ENCODE peak calls at places on chromosome 3, in four cellular contexts. J is fibroblast of lung, F is pancreas, Z is hepatocyte. C is an unnamed sample.

GRCh38 chr3:99817047-99817436 is 620 bp upstream of the CMSS1 start:
- DNase-seq in J (no peak), F (no peak), Z (no peak), C (no peak)

GRCh38 chr3:157077565-157077991 is 82.4 kb downstream of the CCNL1 start:
- DNase-seq in J (peak), F (no peak), Z (no peak), C (no peak)

GRCh38 chr3:177071496-177072156 is 125.7 kb downstream of the TBL1XR1 start:
- DNase-seq in J (no peak), F (no peak), Z (peak), C (no peak)

GRCh38 chr3:10557783-10558373 is 52.5 kb upstream of the ATP2B2 start:
- DNase-seq in J (peak), F (no peak), Z (no peak), C (no peak)

GRCh38 chr3:102571985-102572384 is 137.2 kb downstream of the ZPLD1 start:
- DNase-seq in J (no peak), F (no peak), Z (no peak), C (no peak)

GRCh38 chr3:150775001-150775599 is 12.1 kb upstream of the SIAH2 start:
- DNase-seq in J (peak), F (no peak), Z (no peak), C (no peak)

GRCh38 chr3:100150583-100150982 is 36.3 kb upstream of the FILIP1L start:
- DNase-seq in J (peak), F (no peak), Z (no peak), C (no peak)

GRCh38 chr3:47399531-47400270 is 18.9 kb downstream of the PTPN23 start:
- DNase-seq in J (no peak), F (no peak), Z (no peak), C (no peak)

GRCh38 chr3:71579301-71579933 is 4.1 kb downstream of the FOXP1 start:
- DNase-seq in J (peak), F (no peak), Z (no peak), C (no peak)

GRCh38 chr3:125045194-125045593 is 10.6 kb downstream of the HEG1 start:
- DNase-seq in J (no peak), F (no peak), Z (no peak), C (no peak)

GRCh38 chr3:79200456-79200855 is 567.3 kb downstream of the ROBO1 start:
- DNase-seq in J (peak), F (no peak), Z (no peak), C (no peak)

GRCh38 chr3:172536505-172536904 is 13.3 kb upstream of the TNFSF10 start:
- DNase-seq in J (no peak), F (no peak), Z (no peak), C (no peak)

GRCh38 chr3:129313983-129314756 is 35.5 kb downstream of the HMCES start:
- DNase-seq in J (peak), F (peak), Z (no peak), C (no peak)

GRCh38 chr3:48708481-48708889 is 8.5 kb downstream of the IP6K2 start:
- DNase-seq in J (peak), F (no peak), Z (no peak), C (no peak)

GRCh38 chr3:109224333-109224732 is 87.8 kb downstream of the C3orf85 start:
- DNase-seq in J (no peak), F (peak), Z (peak), C (no peak)

GRCh38 chr3:63731866-63732265 is 79.4 kb downstream of the SNTN start:
- DNase-seq in J (no peak), F (no peak), Z (no peak), C (no peak)

GRCh38 chr3:195895078-195895899 is 13.1 kb downstream of the TNK2 start:
- DNase-seq in J (no peak), F (no peak), Z (peak), C (peak)

DNA sequence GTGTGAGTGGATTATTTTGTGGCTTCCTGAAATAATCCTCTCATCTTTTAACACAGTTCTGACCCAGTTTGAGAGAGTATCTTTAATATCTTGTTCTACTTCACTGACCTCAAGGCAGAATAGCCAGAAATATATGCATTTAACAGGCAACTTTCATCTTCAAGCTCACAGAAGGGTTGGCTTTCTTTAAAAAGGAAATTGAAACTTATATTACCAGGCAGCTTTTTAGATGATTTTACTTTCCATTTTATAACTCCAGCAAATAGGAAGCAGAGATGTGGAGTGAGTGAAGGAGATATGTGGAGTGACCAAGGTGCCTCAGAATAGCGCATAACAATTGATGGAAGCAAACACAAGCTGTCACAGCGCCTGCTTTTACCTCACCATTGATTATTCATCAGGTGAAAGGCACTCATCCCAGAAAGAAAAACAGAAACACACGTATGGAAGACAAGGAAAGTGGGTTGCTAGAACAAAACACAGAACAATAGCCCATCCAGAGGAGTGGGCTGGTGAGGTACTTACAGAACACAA is 136.8 kb downstream of the TGFBR2 start:
- DNase-seq in J (no peak), F (no peak), Z (no peak), C (no peak)
- H3K4me3 ChIP-seq in J (no peak), F (no peak), Z (no peak), C (no peak)

DNA sequence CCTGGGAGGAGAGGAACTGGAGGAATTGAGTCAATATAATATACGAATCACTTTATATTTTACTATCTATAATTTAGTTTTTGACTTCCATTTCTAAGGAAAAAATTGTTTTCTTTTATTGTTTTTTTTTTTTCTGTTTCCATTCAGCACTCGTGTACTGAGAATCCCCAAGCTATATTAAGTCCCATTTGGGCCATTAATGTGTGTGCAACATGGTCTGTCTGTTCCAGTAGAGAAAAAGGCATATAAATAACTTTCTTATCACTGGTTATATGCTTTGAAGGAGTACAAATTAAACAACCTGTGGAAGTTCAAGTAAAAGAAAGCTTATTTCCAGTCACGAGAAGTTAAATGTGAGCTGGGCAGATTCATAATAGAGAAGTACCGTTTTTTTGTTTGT is 498.9 kb upstream of the TPRG1 start:
- DNase-seq in J (no peak), F (no peak), Z (no peak), C (no peak)
- H3K27ac ChIP-seq in J (no peak), F (no peak), Z (no peak), C (no peak)

DNA sequence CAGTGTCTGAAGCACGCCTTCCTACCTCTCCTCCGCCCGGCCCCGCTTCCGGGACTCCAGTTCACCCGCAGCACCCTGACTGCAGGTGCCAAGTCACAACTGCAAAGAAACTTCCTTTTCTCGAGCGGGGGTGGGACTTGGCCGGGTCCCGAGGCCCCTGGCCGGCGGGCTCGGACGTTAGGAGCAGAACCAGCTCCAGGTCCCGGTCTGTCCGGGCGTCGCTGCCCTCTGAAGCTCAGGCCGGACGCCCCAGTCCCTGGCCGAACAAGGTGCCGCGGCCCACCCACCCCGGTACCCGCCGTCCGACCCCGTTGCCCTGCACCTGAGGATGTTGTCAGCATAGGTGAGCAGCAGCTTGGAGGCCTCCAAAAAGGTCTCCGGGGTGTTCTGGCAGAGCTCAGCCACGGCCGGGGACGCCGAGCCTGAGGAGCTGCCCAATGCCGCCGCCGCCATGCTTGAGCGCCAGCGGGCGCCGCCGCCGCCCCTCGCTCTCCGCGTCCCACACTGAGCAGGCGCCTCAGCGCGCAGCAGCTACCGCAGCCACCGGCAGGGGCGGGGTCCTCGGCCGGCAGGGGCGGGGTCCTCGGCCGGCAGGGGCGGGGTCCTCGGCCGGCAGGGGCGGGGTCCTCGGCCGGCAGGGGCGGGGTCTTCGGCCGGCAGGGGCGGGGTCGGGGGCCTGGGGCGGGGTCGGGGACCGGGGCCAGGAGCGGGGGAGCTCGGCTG is at the start of gene NGLY1:
- DNase-seq in J (peak), F (peak), Z (peak), C (peak)
- TF ChIP-seq CTCF in J (no peak), F (peak), Z (no peak), C (no peak)

GRCh38 chr3:28576590-28577220 is 228.1 kb upstream of the AZI2 start:
- DNase-seq in J (no peak), F (no peak), Z (no peak), C (no peak)
- H3K4me3 ChIP-seq in J (no peak), F (peak), Z (peak), C (no peak)

GRCh38 chr3:72769758-72770540 is 78.3 kb downstream of the SHQ1 start:
- DNase-seq in J (no peak), F (no peak), Z (no peak), C (no peak)

GRCh38 chr3:72763751-72764440 is 84.3 kb downstream of the SHQ1 start:
- DNase-seq in J (peak), F (no peak), Z (no peak), C (no peak)

GRCh38 chr3:72766866-72767265 is 81.4 kb downstream of the SHQ1 start:
- DNase-seq in J (no peak), F (no peak), Z (no peak), C (no peak)

GRCh38 chr3:72767927-72768880 is 80.0 kb downstream of the SHQ1 start:
- DNase-seq in J (no peak), F (no peak), Z (no peak), C (no peak)

DNA sequence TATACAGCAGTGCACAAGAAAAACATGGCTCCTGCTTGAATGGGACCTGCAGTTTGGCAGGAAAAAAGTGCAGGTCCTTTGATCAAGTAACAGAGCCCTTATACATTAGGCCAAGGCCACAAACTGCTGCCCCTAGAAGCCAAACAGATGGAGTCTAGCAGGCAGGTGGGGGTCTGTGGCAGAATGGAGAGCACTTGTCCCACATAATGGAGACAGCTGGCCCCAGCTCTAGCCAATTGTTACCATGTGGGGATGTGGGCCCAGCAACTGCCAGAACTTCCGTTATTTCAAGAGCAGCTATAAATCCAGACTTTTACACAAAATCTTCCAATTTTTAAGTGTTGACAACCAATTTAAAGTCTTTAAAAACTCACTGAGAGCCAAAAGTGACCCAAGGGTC is 79.3 kb downstream of the SHQ1 start:
- DNase-seq in J (no peak), F (no peak), Z (no peak), C (no peak)
- H3K27ac ChIP-seq in J (no peak), F (no peak), Z (no peak), C (no peak)

DNA sequence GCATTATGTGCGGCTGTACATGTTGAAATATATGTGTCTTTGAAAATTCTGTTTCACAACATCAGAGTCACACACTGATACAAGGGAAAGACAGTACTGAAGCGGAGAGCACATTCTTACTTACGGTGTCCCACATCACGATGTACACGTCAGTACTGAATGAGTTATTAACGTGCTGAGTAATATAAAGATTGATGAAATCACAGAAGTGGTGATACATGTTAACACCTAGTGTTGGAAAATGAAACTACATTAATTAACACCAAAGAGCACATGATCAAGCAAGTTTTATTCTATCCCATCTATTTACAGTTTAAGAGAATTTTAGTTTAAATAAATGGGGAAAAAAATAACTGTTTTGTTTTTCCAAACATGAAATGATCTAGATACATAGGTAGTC is 15.6 kb downstream of the EOGT start:
- DNase-seq in J (no peak), F (no peak), Z (no peak), C (no peak)
- TF ChIP-seq CTCF in J (no peak), F (no peak), Z (no peak), C (no peak)

DNA sequence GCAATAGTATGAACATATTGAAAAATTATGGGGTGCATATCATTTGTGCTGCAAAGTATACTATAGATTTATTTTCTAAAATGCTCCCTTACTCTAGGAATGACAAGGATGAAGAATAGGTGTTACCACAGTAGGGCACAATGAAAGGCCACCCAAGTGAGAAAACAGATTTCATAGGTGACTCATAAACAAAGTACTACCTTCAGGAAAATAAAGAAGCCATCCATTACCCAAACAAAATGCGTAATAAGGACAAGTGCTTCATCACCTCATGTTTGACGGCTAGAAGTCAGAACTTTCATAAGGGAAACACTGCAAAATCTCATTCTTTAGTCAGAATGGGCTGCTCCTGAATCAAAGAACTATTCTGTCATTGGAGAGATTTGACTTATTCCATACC is 116.6 kb downstream of the MFSD1 start:
- DNase-seq in J (peak), F (no peak), Z (no peak), C (no peak)
- H3K4me3 ChIP-seq in J (no peak), F (no peak), Z (no peak), C (no peak)

GRCh38 chr3:127787966-127788365 is 34.3 kb downstream of the MGLL start:
- DNase-seq in J (no peak), F (no peak), Z (no peak), C (no peak)

GRCh38 chr3:127790009-127790533 is 32.2 kb downstream of the MGLL start:
- DNase-seq in J (no peak), F (no peak), Z (no peak), C (no peak)

GRCh38 chr3:127788436-127788835 is 33.9 kb downstream of the MGLL start:
- DNase-seq in J (no peak), F (no peak), Z (no peak), C (no peak)

GRCh38 chr3:127787556-127787955 is 34.8 kb downstream of the MGLL start:
- DNase-seq in J (no peak), F (no peak), Z (no peak), C (no peak)

GRCh38 chr3:127789051-127789450 is 33.3 kb downstream of the MGLL start:
- DNase-seq in J (no peak), F (no peak), Z (no peak), C (no peak)
- H3K27ac ChIP-seq in J (no peak), F (no peak), Z (no peak), C (no peak)